ENCODE peak calls at places on chromosome 14, in five cellular contexts. One of them, this sample, is unnamed.

GRCh38 chr14:104735830-104736642 is 12.0 kb downstream of the ADSS1 start:
- DNase-seq in NCI-H526: no peak
- DNase-seq in AG04450: no peak
- DNase-seq in GDM1: no peak
- DNase-seq in AG10803: peak
- DNase-seq in this sample: no peak

GRCh38 chr14:51424569-51425251 is 184.7 kb downstream of the TMX1 start:
- DNase-seq in NCI-H526: no peak
- DNase-seq in AG04450: no peak
- DNase-seq in GDM1: no peak
- DNase-seq in AG10803: peak
- DNase-seq in this sample: no peak

GRCh38 chr14:104844306-104845032 is 20.6 kb upstream of the CEP170B start:
- DNase-seq in NCI-H526: no peak
- DNase-seq in AG04450: no peak
- DNase-seq in GDM1: no peak
- DNase-seq in AG10803: no peak
- DNase-seq in this sample: no peak

GRCh38 chr14:104282332-104283196 is 144.2 kb downstream of the KIF26A start:
- DNase-seq in NCI-H526: no peak
- DNase-seq in AG04450: no peak
- DNase-seq in GDM1: no peak
- DNase-seq in AG10803: no peak
- DNase-seq in this sample: no peak

GRCh38 chr14:24052656-24053547 is 1.1 kb downstream of the CARMIL3 start:
- DNase-seq in NCI-H526: no peak
- DNase-seq in AG04450: no peak
- DNase-seq in GDM1: no peak
- DNase-seq in AG10803: no peak
- DNase-seq in this sample: no peak

GRCh38 chr14:71414631-71415403 is 507.6 kb downstream of the PCNX1 start:
- DNase-seq in NCI-H526: no peak
- DNase-seq in AG04450: no peak
- DNase-seq in GDM1: no peak
- DNase-seq in AG10803: no peak
- DNase-seq in this sample: no peak

GRCh38 chr14:74946659-74947281 is 8.6 kb downstream of the PGF start:
- DNase-seq in NCI-H526: no peak
- DNase-seq in AG04450: no peak
- DNase-seq in GDM1: no peak
- DNase-seq in AG10803: no peak
- DNase-seq in this sample: no peak

GRCh38 chr14:40911161-40911560 is 695.5 kb upstream of the LRFN5 start:
- DNase-seq in NCI-H526: no peak
- DNase-seq in AG04450: no peak
- DNase-seq in GDM1: no peak
- DNase-seq in AG10803: no peak
- DNase-seq in this sample: no peak

GRCh38 chr14:55913324-55914035 is 204.7 kb upstream of the PELI2 start:
- DNase-seq in NCI-H526: no peak
- DNase-seq in AG04450: no peak
- DNase-seq in GDM1: no peak
- DNase-seq in AG10803: peak
- DNase-seq in this sample: no peak

GRCh38 chr14:68792830-68793733 is at the start of gene ZFP36L1:
- DNase-seq in NCI-H526: peak
- DNase-seq in AG04450: peak
- DNase-seq in GDM1: peak
- DNase-seq in AG10803: peak
- DNase-seq in this sample: peak

GRCh38 chr14:22475381-22475780 is 113.6 kb downstream of the DAD1 start:
- DNase-seq in NCI-H526: no peak
- DNase-seq in AG04450: no peak
- DNase-seq in GDM1: no peak
- DNase-seq in AG10803: no peak
- DNase-seq in this sample: no peak

GRCh38 chr14:49017451-49017850 is 568.7 kb downstream of the RPS29 start:
- DNase-seq in NCI-H526: no peak
- DNase-seq in AG04450: no peak
- DNase-seq in GDM1: no peak
- DNase-seq in AG10803: no peak
- DNase-seq in this sample: no peak

GRCh38 chr14:32565256-32565655 is 236.2 kb downstream of the AKAP6 start:
- DNase-seq in NCI-H526: no peak
- DNase-seq in AG04450: no peak
- DNase-seq in GDM1: no peak
- DNase-seq in AG10803: no peak
- DNase-seq in this sample: no peak

GRCh38 chr14:77457115-77457521 is 283 bp downstream of the VIPAS39 start:
- DNase-seq in NCI-H526: peak
- DNase-seq in AG04450: no peak
- DNase-seq in GDM1: no peak
- DNase-seq in AG10803: peak
- DNase-seq in this sample: no peak

GRCh38 chr14:22313172-22313801 is 275.7 kb downstream of the DAD1 start:
- DNase-seq in NCI-H526: no peak
- DNase-seq in AG04450: no peak
- DNase-seq in GDM1: no peak
- DNase-seq in AG10803: no peak
- DNase-seq in this sample: no peak

GRCh38 chr14:100473249-100473648 is 114.0 kb downstream of the BEGAIN start:
- DNase-seq in NCI-H526: no peak
- DNase-seq in AG04450: no peak
- DNase-seq in GDM1: no peak
- DNase-seq in AG10803: no peak
- DNase-seq in this sample: no peak

GRCh38 chr14:71266994-71267636 is 359.9 kb downstream of the PCNX1 start:
- DNase-seq in NCI-H526: no peak
- DNase-seq in AG04450: no peak
- DNase-seq in GDM1: no peak
- DNase-seq in AG10803: peak
- DNase-seq in this sample: no peak

GRCh38 chr14:89618309-89618708 is 201.3 kb upstream of the FOXN3 start:
- DNase-seq in NCI-H526: peak
- DNase-seq in AG04450: no peak
- DNase-seq in GDM1: no peak
- DNase-seq in AG10803: peak
- DNase-seq in this sample: no peak

GRCh38 chr14:55381040-55381439 is 30.6 kb downstream of the ATG14 start:
- DNase-seq in NCI-H526: no peak
- DNase-seq in AG04450: no peak
- DNase-seq in GDM1: no peak
- DNase-seq in AG10803: no peak
- DNase-seq in this sample: no peak

GRCh38 chr14:100981808-100982207 is 78.3 kb upstream of the RTL1 start:
- DNase-seq in NCI-H526: no peak
- DNase-seq in AG04450: no peak
- DNase-seq in GDM1: no peak
- DNase-seq in AG10803: no peak
- DNase-seq in this sample: no peak

GRCh38 chr14:23227566-23227965 is 10.2 kb upstream of the RNF212B start:
- DNase-seq in NCI-H526: no peak
- DNase-seq in AG04450: no peak
- DNase-seq in GDM1: no peak
- DNase-seq in AG10803: no peak
- DNase-seq in this sample: no peak

GRCh38 chr14:63727231-63727735 is 582 bp downstream of the SGPP1 start:
- DNase-seq in NCI-H526: peak
- DNase-seq in AG04450: peak
- DNase-seq in GDM1: no peak
- DNase-seq in AG10803: peak
- DNase-seq in this sample: no peak

GRCh38 chr14:32635103-32635719 is 303.5 kb upstream of the NPAS3 start:
- DNase-seq in NCI-H526: no peak
- DNase-seq in AG04450: no peak
- DNase-seq in GDM1: no peak
- DNase-seq in AG10803: peak
- DNase-seq in this sample: no peak

GRCh38 chr14:102759416-102759815 is 17.8 kb upstream of the TRAF3 start:
- DNase-seq in NCI-H526: no peak
- DNase-seq in AG04450: no peak
- DNase-seq in GDM1: peak
- DNase-seq in AG10803: no peak
- DNase-seq in this sample: no peak

GRCh38 chr14:104229621-104230041 is 91.2 kb downstream of the KIF26A start:
- DNase-seq in NCI-H526: no peak
- DNase-seq in AG04450: no peak
- DNase-seq in GDM1: no peak
- DNase-seq in AG10803: no peak
- DNase-seq in this sample: no peak

GRCh38 chr14:82075566-82075965 is 541.9 kb upstream of the SEL1L start:
- DNase-seq in NCI-H526: no peak
- DNase-seq in AG04450: no peak
- DNase-seq in GDM1: peak
- DNase-seq in AG10803: no peak
- DNase-seq in this sample: no peak

GRCh38 chr14:63032056-63032455 is 13.2 kb downstream of the KCNH5 start:
- DNase-seq in NCI-H526: no peak
- DNase-seq in AG04450: no peak
- DNase-seq in GDM1: no peak
- DNase-seq in AG10803: no peak
- DNase-seq in this sample: no peak

GRCh38 chr14:99768381-99768780 is 24.8 kb upstream of the EML1 start:
- DNase-seq in NCI-H526: no peak
- DNase-seq in AG04450: no peak
- DNase-seq in GDM1: no peak
- DNase-seq in AG10803: peak
- DNase-seq in this sample: no peak

GRCh38 chr14:93951798-93952540 is 24.4 kb downstream of the ASB2 start:
- DNase-seq in NCI-H526: no peak
- DNase-seq in AG04450: no peak
- DNase-seq in GDM1: no peak
- DNase-seq in AG10803: no peak
- DNase-seq in this sample: no peak

GRCh38 chr14:78959674-78960264 is 789.6 kb downstream of the NRXN3 start:
- DNase-seq in NCI-H526: peak
- DNase-seq in AG04450: peak
- DNase-seq in GDM1: no peak
- DNase-seq in AG10803: peak
- DNase-seq in this sample: no peak

GRCh38 chr14:99326041-99326710 is 54.2 kb upstream of the BCL11B start:
- DNase-seq in NCI-H526: no peak
- DNase-seq in AG04450: no peak
- DNase-seq in GDM1: no peak
- DNase-seq in AG10803: no peak
- DNase-seq in this sample: no peak

This sample was measured in activated naive CD4-positive, alpha-beta T cell.